ENCODE peak calls at places on chromosomes 3 and 15, in four cellular contexts. K is K562, Q is IMR-90, L is GM12878. J is an unnamed sample.

GRCh38 chr3:102174312-102174712 is 260.5 kb upstream of the ZPLD1 start:
- DNase-seq in Q (peak; percentile 83), L (no peak), K (no peak), J (peak; percentile 87)

GRCh38 chr3:185561958-185562357 is 9.6 kb upstream of the LIPH start:
- DNase-seq in K (no peak), L (no peak), Q (no peak), J (no peak)

GRCh38 chr3:143170676-143171075 is 51.1 kb downstream of the CHST2 start:
- DNase-seq in K (no peak), Q (peak; percentile 31), L (no peak), J (peak; percentile 11)

GRCh38 chr3:127012091-127012490 is 29.2 kb downstream of the PLXNA1 start:
- DNase-seq in K (no peak), Q (peak; percentile 5), L (no peak), J (no peak)

GRCh38 chr15:72202801-72203506 is 5.4 kb upstream of the GRAMD2A start:
- DNase-seq in Q (no peak), L (no peak), K (no peak), J (no peak)

GRCh38 chr3:32239638-32240550 is 1.4 kb downstream of the CMTM8 start:
- DNase-seq in Q (no peak), L (no peak), K (peak; percentile 60), J (peak; percentile 64)

GRCh38 chr3:136929984-136930671 is 27.7 kb upstream of the IL20RB start:
- DNase-seq in L (no peak), K (no peak), Q (peak; percentile 44), J (no peak)

GRCh38 chr15:81388431-81388760 is 14.4 kb upstream of the TMC3 start:
- DNase-seq in Q (no peak), L (no peak), K (no peak), J (no peak)

GRCh38 chr15:97085806-97086205 is 755.3 kb downstream of the NR2F2 start:
- DNase-seq in K (no peak), Q (no peak), L (no peak), J (no peak)

GRCh38 chr3:41684802-41685740 is 276.8 kb downstream of the ULK4 start:
- DNase-seq in K (no peak), Q (no peak), L (no peak), J (no peak)

GRCh38 chr3:165544432-165544831 is 292.8 kb downstream of the BCHE start:
- DNase-seq in Q (no peak), K (no peak), L (no peak), J (no peak)

GRCh38 chr15:77144028-77144427 is 73.1 kb upstream of the TSPAN3 start:
- DNase-seq in L (no peak), Q (peak; percentile 59), K (no peak), J (peak; percentile 66)

GRCh38 chr3:123711356-123711755 is 126.5 kb upstream of the HACD2 start:
- DNase-seq in K (no peak), L (no peak), Q (no peak), J (no peak)

GRCh38 chr3:42037318-42037945 is 53.7 kb upstream of the TRAK1 start:
- DNase-seq in K (no peak), Q (no peak), L (no peak), J (peak; percentile 65)

GRCh38 chr3:192830279-192831110 is 87.2 kb downstream of the MB21D2 start:
- DNase-seq in Q (peak; percentile 54), L (no peak), K (no peak), J (no peak)

GRCh38 chr3:126406389-126407296 is 11.9 kb downstream of the CFAP100 start:
- DNase-seq in L (no peak), K (no peak), Q (no peak), J (no peak)

GRCh38 chr3:124577494-124578167 is 152.6 kb upstream of the UMPS start:
- DNase-seq in L (peak; percentile 15), Q (no peak), K (no peak), J (no peak)

GRCh38 chr3:188559069-188559410 is 405.1 kb downstream of the LPP start:
- DNase-seq in Q (no peak), L (no peak), K (no peak), J (no peak)

GRCh38 chr3:115861166-115861733 is 237.9 kb downstream of the GAP43 start:
- DNase-seq in Q (no peak), K (no peak), L (no peak), J (no peak)

GRCh38 chr3:111311709-111312235 is 230.2 kb upstream of the CD96 start:
- DNase-seq in Q (peak; percentile 38), K (no peak), L (no peak), J (no peak)

GRCh38 chr15:100207053-100207452 is 134.7 kb downstream of the ADAMTS17 start:
- DNase-seq in Q (no peak), K (no peak), L (no peak), J (no peak)

GRCh38 chr3:21738935-21739334 is 12.1 kb downstream of the ZNF385D start:
- DNase-seq in L (no peak), K (no peak), Q (no peak), J (no peak)

GRCh38 chr3:189745622-189746021 is 114.4 kb downstream of the TP63 start:
- DNase-seq in L (no peak), K (no peak), Q (no peak), J (no peak)
- TF ChIP-seq FOS in L (no peak), K (no peak), Q (no peak), J (no peak)

GRCh38 chr15:79970921-79971434 is at the start of gene BCL2A1:
- DNase-seq in Q (peak; percentile 96), K (no peak), L (peak; percentile 96), J (peak; percentile 56)
- TF ChIP-seq FOS in Q (peak; percentile 75), K (no peak), L (no peak), J (peak; percentile 71)

GRCh38 chr3:3743754-3744153 is 55.5 kb upstream of the LRRN1 start:
- DNase-seq in L (no peak), Q (no peak), K (no peak), J (no peak)

GRCh38 chr3:3735919-3736318 is 63.3 kb upstream of the LRRN1 start:
- DNase-seq in Q (no peak), L (no peak), K (no peak), J (no peak)

GRCh38 chr3:3737511-3737910 is 61.7 kb upstream of the LRRN1 start:
- DNase-seq in Q (no peak), K (no peak), L (no peak), J (no peak)

GRCh38 chr3:3739345-3740060 is 59.7 kb upstream of the LRRN1 start:
- DNase-seq in Q (no peak), L (no peak), K (no peak), J (no peak)

GRCh38 chr3:3740061-3740460 is 59.2 kb upstream of the LRRN1 start:
- DNase-seq in Q (no peak), K (no peak), L (no peak), J (no peak)
- TF ChIP-seq FOS in Q (no peak), K (no peak), L (no peak), J (no peak)

DNA sequence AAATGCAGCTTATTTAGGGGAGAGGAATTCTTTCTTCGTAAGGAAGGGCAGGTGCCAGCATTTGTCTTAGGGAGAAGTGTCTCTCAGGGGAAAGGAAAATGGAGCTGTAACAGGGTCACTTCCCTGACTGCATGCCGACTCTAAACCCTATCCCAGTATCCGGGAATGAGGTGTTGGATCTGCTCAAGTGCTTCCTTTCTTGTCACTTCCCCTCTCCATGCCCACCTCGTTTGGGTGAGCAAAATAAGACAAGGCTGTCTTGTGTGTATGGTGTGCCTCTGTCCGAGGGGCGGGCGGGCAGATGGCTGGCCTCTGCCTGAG is 230.1 kb upstream of the TPM1 start:
- DNase-seq in L (no peak), K (no peak), Q (no peak), J (no peak)
- TF ChIP-seq FOS in L (no peak), K (no peak), Q (no peak), J (no peak)

DNA sequence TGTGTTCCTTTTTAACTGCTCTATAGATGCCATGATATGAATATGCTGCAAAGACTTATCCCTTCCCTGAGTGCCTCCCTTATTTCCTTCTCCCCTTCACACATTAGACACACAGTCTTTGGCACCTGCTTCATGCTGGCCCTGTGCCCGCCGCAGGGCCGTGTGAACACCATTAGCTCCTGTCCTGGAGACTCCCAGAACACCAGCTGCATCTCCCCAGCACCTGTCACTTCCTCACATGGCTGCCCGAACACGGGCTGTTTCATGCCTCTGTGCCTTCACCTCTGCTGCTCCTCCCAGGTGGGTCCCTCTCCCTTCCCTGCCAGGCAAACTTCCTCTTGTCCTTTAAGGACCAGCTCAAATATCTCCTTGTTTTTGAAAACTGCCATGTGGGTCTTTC is 40.5 kb upstream of the SEC13 start:
- DNase-seq in Q (no peak), K (no peak), L (no peak), J (no peak)
- TF ChIP-seq FOS in Q (no peak), K (no peak), L (no peak), J (no peak)

DNA sequence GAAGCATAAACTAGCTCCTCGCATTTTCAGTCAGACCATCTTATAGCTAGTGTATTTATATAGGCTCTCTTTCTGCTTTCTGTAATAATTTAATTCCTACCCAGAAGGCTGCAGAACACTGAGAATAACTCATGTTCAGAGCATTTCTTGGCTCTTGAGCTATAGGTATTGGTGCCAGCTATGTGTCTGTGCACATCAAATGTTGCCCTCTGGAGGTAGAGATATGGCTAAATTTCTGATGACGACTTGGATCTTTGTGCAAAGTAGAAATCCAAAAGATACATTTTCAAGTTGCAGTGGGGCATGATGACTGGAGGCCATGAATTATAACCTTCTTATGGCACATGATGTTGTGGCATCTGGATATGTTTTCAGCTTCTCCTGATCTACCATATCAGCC is 336.2 kb upstream of the TPM1 start:
- DNase-seq in K (no peak), Q (no peak), L (no peak), J (no peak)
- TF ChIP-seq FOS in K (no peak), Q (no peak), L (no peak), J (no peak)

GRCh38 chr3:109618766-109619378 is 281.5 kb upstream of the DPPA4 start:
- DNase-seq in L (no peak), Q (no peak), K (no peak), J (no peak)
- TF ChIP-seq FOS in L (no peak), Q (no peak), K (no peak), J (no peak)

GRCh38 chr15:98855067-98855814 is 152.4 kb downstream of the PGPEP1L start:
- DNase-seq in L (no peak), K (no peak), Q (no peak), J (no peak)

GRCh38 chr15:98853161-98853560 is 154.4 kb downstream of the PGPEP1L start:
- DNase-seq in L (peak; percentile 50), Q (peak; percentile 93), K (peak; percentile 55), J (peak; percentile 97)

GRCh38 chr15:98853593-98854420 is 153.8 kb downstream of the PGPEP1L start:
- DNase-seq in Q (no peak), L (no peak), K (no peak), J (no peak)

GRCh38 chr15:98854496-98854895 is 153.1 kb downstream of the PGPEP1L start:
- DNase-seq in L (no peak), K (no peak), Q (no peak), J (no peak)

GRCh38 chr15:98850991-98851776 is 156.4 kb downstream of the PGPEP1L start:
- DNase-seq in Q (peak; percentile 70), L (no peak), K (peak; percentile 27), J (peak; percentile 78)
- TF ChIP-seq FOS in Q (no peak), L (no peak), K (no peak), J (no peak)